ENCODE peak calls at places on chromosomes 11 and 22, in seven cellular contexts. Q is Peyer's patch, Z is GM12891, B is esophagus muscularis mucosa, D is right lobe of liver, K is endothelial cell of umbilical vein, Y is suprapubic skin. T is an unnamed sample.
A peak's percentile ranks its signal among the peaks of the same experiment; 100 is the strongest.

GRCh38 chr11:64711138-64711943 is 11.7 kb downstream of the NRXN2 start:
- DNase-seq in Q (no peak), Y (no peak), D (no peak), K (no peak), B (no peak), Z (no peak), T (no peak)

GRCh38 chr11:126061707-126062678 is 673 bp downstream of the CDON start:
- DNase-seq in Y (no peak), Q (no peak), B (no peak), K (peak; percentile 36), D (peak; percentile 67), Z (no peak), T (no peak)

GRCh38 chr22:17083255-17083654 is 1.5 kb upstream of the IL17RA start:
- DNase-seq in Z (no peak), B (no peak), K (no peak), Y (peak; percentile 43), D (no peak), Q (no peak), T (no peak)

GRCh38 chr11:66313321-66314185 is 3.3 kb downstream of the CD248 start:
- DNase-seq in K (no peak), D (peak; percentile 64), Z (no peak), B (no peak), Y (peak; percentile 80), Q (no peak), T (no peak)

GRCh38 chr22:37982938-37983859 is 1.2 kb downstream of the SOX10 start:
- DNase-seq in D (no peak), B (no peak), Y (no peak), Q (no peak), Z (no peak), K (no peak), T (no peak)

GRCh38 chr22:33923660-33924246 is 3.5 kb upstream of the LARGE1 start:
- DNase-seq in B (no peak), K (peak; percentile 28), Y (no peak), D (no peak), Z (peak; percentile 23), Q (no peak), T (peak; percentile 44)

GRCh38 chr11:132535830-132536229 is 996.5 kb downstream of the OPCML start:
- DNase-seq in Y (no peak), B (peak; percentile 42), Z (no peak), K (no peak), Q (no peak), D (no peak), T (no peak)

GRCh38 chr11:26780686-26781085 is 58.8 kb upstream of the SLC5A12 start:
- DNase-seq in Q (no peak), Z (no peak), K (no peak), D (no peak), B (no peak), Y (no peak), T (no peak)

GRCh38 chr11:118915941-118916841 is 9.5 kb downstream of the BCL9L start:
- DNase-seq in Y (no peak), Z (no peak), D (no peak), K (no peak), B (no peak), Q (no peak), T (no peak)

GRCh38 chr11:64864473-64865285 is 13.7 kb downstream of the EHD1 start:
- DNase-seq in Z (no peak), Y (no peak), D (peak; percentile 55), K (peak; percentile 53), Q (peak; percentile 57), B (peak; percentile 95), T (no peak)

GRCh38 chr11:92393218-92393617 is 168.6 kb downstream of the FAT3 start:
- DNase-seq in Q (no peak), B (no peak), Z (no peak), D (no peak), Y (no peak), K (no peak), T (no peak)

GRCh38 chr11:121716060-121716459 is 263.3 kb upstream of the SORL1-AS1 start:
- DNase-seq in Z (no peak), Q (no peak), B (peak; percentile 87), D (no peak), K (no peak), Y (no peak), T (no peak)

GRCh38 chr11:70725786-70726185 is 327.5 kb downstream of the CTTN start:
- DNase-seq in Z (no peak), B (no peak), K (no peak), Y (no peak), Q (no peak), D (no peak), T (no peak)

GRCh38 chr11:17218403-17218802 is 10.6 kb upstream of the PIK3C2A start:
- DNase-seq in Z (no peak), Q (no peak), Y (no peak), K (no peak), D (no peak), B (no peak), T (no peak)

GRCh38 chr11:66727883-66728759 is 895 bp downstream of the SPTBN2 start:
- DNase-seq in Q (no peak), K (no peak), Z (no peak), B (no peak), Y (no peak), D (peak; percentile 61), T (no peak)

GRCh38 chr11:20275987-20276660 is 87.4 kb upstream of the HTATIP2 start:
- DNase-seq in D (no peak), K (no peak), Y (no peak), B (no peak), Q (no peak), Z (no peak), T (no peak)

GRCh38 chr22:19878461-19879247 is 24.0 kb upstream of the GNB1L start:
- DNase-seq in Z (peak; percentile 5), Q (no peak), Y (peak; percentile 64), B (no peak), K (no peak), D (peak; percentile 53), T (no peak)

GRCh38 chr11:6745018-6745417 is 26.8 kb downstream of the OR2AG2 start:
- DNase-seq in K (no peak), D (no peak), B (no peak), Y (no peak), Q (no peak), Z (no peak), T (no peak)

GRCh38 chr11:134288486-134288885 is 12.3 kb downstream of the GLB1L3 start:
- DNase-seq in K (no peak), Z (no peak), D (no peak), Y (no peak), Q (no peak), B (peak; percentile 64), T (no peak)

GRCh38 chr11:17822021-17822781 is 87.6 kb downstream of the KCNC1 start:
- DNase-seq in Q (no peak), B (no peak), K (peak; percentile 40), Y (no peak), Z (no peak), D (no peak), T (no peak)

GRCh38 chr11:12150831-12151382 is 40.5 kb downstream of the MICAL2 start:
- DNase-seq in K (no peak), Y (no peak), Q (no peak), B (no peak), D (no peak), Z (no peak), T (no peak)

DNA sequence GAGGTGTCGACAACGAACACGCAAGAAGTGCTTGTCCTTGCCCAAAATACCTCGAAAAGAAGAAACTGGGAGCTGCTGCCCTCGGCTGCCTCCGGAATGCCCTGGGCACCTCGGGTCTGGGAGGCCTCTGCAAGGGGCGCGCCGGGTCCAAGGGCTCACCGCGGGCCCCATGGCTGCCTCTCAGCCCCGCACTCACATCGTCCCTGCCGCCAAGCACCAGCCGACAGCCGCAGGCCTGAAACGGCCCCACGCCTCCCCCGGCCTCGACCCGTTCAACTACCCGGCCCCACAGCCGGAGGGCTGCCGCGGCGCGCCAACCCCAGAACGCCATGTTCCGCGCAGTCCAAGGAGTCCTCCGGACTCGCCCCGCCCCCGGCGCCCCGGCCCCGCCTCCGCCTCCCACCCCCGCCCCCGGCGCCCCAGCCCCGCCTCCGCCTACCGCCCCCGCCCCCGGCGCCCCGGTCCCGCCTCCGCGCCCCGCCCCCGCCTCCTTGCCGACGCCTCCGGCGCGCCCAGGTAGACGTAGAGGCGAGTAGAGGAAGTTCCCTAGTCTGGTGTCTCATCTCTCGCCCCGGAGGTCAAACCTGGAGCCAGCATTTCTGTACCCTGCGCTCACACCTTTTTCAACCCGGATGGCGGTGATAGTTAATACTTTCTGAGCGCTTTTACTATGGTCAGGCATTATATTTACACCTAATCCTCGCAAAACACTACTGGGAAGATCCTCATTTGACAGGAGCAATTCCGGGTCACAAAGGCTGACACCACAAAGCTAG is at the start of gene SIRT3:
- DNase-seq in Z (peak; percentile 94), Y (peak; percentile 88), K (peak; percentile 72), B (peak; percentile 93), Q (peak; percentile 93), D (peak; percentile 93), T (peak; percentile 90)
- TF ChIP-seq POLR2A in Z (peak; percentile 60), Y (no peak), K (peak; percentile 87), B (peak; percentile 42), Q (peak; percentile 73), D (peak; percentile 30), T (peak; percentile 75)

GRCh38 chr11:494761-495536 is 12.1 kb downstream of the RNH1 start:
- DNase-seq in Y (no peak), K (no peak), B (no peak), D (no peak), Q (no peak), Z (peak; percentile 12), T (no peak)

GRCh38 chr11:490930-491260 is 16.1 kb downstream of the RNH1 start:
- DNase-seq in Q (no peak), Z (peak; percentile 15), B (no peak), D (no peak), K (no peak), Y (no peak), T (no peak)

GRCh38 chr11:490186-490929 is 16.7 kb downstream of the RNH1 start:
- DNase-seq in K (no peak), B (no peak), D (no peak), Z (peak; percentile 16), Y (no peak), Q (no peak), T (no peak)

GRCh38 chr11:491358-491757 is 15.7 kb downstream of the RNH1 start:
- DNase-seq in K (no peak), D (no peak), Z (peak; percentile 9), Q (no peak), B (no peak), Y (no peak), T (no peak)

GRCh38 chr11:492416-493226 is 14.4 kb downstream of the RNH1 start:
- DNase-seq in K (no peak), Q (no peak), Y (no peak), Z (peak; percentile 31), D (no peak), B (no peak), T (no peak)
- TF ChIP-seq POLR2A in K (no peak), Q (no peak), Y (no peak), Z (no peak), D (no peak), B (no peak), T (no peak)

DNA sequence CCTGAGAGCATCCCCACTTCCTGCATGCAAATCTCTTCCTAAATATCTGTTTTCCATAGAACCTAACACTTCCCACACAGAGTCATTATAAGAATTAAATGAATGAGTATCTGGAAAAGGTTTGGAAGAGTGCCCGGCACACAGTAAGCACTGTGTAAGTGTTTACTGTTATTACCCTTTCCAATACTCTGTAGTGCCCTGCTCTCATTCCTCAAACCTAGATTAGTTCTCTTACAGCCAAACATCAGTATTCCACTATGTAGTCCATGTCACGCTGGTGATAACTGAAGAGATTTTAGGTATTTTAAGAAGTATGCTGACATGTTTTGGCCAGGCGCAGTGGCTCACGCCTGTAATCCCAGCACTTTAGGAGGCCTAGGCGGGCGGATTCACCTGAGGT is 57.3 kb upstream of the PHF21A start:
- DNase-seq in K (no peak), Y (no peak), B (no peak), Q (no peak), Z (no peak), D (no peak), T (no peak)
- TF ChIP-seq POLR2A in K (no peak), Y (no peak), B (no peak), Q (no peak), Z (no peak), D (no peak), T (no peak)

GRCh38 chr11:68617925-68618809 is 66.2 kb upstream of the GAL start:
- DNase-seq in B (no peak), Q (no peak), Z (no peak), Y (no peak), D (no peak), K (no peak), T (no peak)
- TF ChIP-seq POLR2A in B (no peak), Q (no peak), Z (no peak), Y (no peak), D (no peak), K (no peak), T (no peak)

T was measured in erythroblast.